ENCODE peak calls at places on chromosomes 16 and 17, in five cellular contexts. One of them, this sample, is unnamed.

GRCh38 chr16:87457051-87457611 is 35.7 kb downstream of the ZCCHC14 start:
- DNase-seq in HT1080: no peak
- DNase-seq in T follicular helper cell: no peak
- DNase-seq in OCI-M1: no peak
- DNase-seq in AG08396: peak
- DNase-seq in this sample: peak

GRCh38 chr17:30534938-30535921 is 58.0 kb downstream of the GOSR1 start:
- DNase-seq in OCI-M1: peak
- DNase-seq in T follicular helper cell: no peak
- DNase-seq in HT1080: no peak
- DNase-seq in AG08396: no peak
- DNase-seq in this sample: no peak

GRCh38 chr17:45451131-45451530 is 18.5 kb upstream of the ARHGAP27 start:
- DNase-seq in AG08396: no peak
- DNase-seq in T follicular helper cell: no peak
- DNase-seq in OCI-M1: no peak
- DNase-seq in HT1080: no peak
- DNase-seq in this sample: no peak

GRCh38 chr16:19777061-19777460 is 59.0 kb downstream of the IQCK start:
- DNase-seq in T follicular helper cell: no peak
- DNase-seq in HT1080: no peak
- DNase-seq in OCI-M1: no peak
- DNase-seq in AG08396: no peak
- DNase-seq in this sample: no peak

GRCh38 chr17:18981642-18982424 is 22.7 kb downstream of the FAM83G start:
- DNase-seq in HT1080: peak
- DNase-seq in AG08396: peak
- DNase-seq in T follicular helper cell: no peak
- DNase-seq in OCI-M1: no peak
- DNase-seq in this sample: peak

GRCh38 chr16:15611610-15612009 is 31.3 kb downstream of the MARF1 start:
- DNase-seq in T follicular helper cell: no peak
- DNase-seq in AG08396: no peak
- DNase-seq in HT1080: no peak
- DNase-seq in OCI-M1: no peak
- DNase-seq in this sample: no peak

GRCh38 chr16:85610446-85611204 is 2.5 kb upstream of the GSE1 start:
- DNase-seq in HT1080: peak
- DNase-seq in AG08396: peak
- DNase-seq in T follicular helper cell: peak
- DNase-seq in OCI-M1: peak
- DNase-seq in this sample: peak

GRCh38 chr16:17992416-17992815 is 344.1 kb downstream of the NPIPA8 start:
- DNase-seq in T follicular helper cell: no peak
- DNase-seq in OCI-M1: no peak
- DNase-seq in AG08396: no peak
- DNase-seq in HT1080: no peak
- DNase-seq in this sample: no peak

GRCh38 chr16:30992931-30993816 is 8.2 kb downstream of the HSD3B7 start:
- DNase-seq in OCI-M1: peak
- DNase-seq in AG08396: no peak
- DNase-seq in T follicular helper cell: no peak
- DNase-seq in HT1080: no peak
- DNase-seq in this sample: no peak

This sample was measured in PC-3.